ENCODE peak calls at places on chromosome 3, in ten cellular contexts. One of them, this sample, is unnamed.

GRCh38 chr3:36591959-36592358 is 172.4 kb downstream of the DCLK3 start:
- DNase-seq in PC-9: no peak
- DNase-seq in pancreas: no peak
- DNase-seq in lower lobe of right lung: no peak
- DNase-seq in left ventricle myocardium inferior: no peak
- DNase-seq in AG04450: no peak
- DNase-seq in spleen: no peak
- DNase-seq in GM23338: no peak
- DNase-seq in Peyer's patch: no peak
- DNase-seq in A549: peak; percentile 6
- DNase-seq in this sample: no peak

GRCh38 chr3:41662288-41662687 is 299.6 kb downstream of the ULK4 start:
- DNase-seq in lower lobe of right lung: no peak
- DNase-seq in spleen: no peak
- DNase-seq in AG04450: no peak
- DNase-seq in pancreas: no peak
- DNase-seq in PC-9: no peak
- DNase-seq in left ventricle myocardium inferior: no peak
- DNase-seq in Peyer's patch: no peak
- DNase-seq in GM23338: no peak
- DNase-seq in A549: no peak
- DNase-seq in this sample: no peak

GRCh38 chr3:138220788-138221187 is 33.7 kb downstream of the ARMC8 start:
- DNase-seq in GM23338: no peak
- DNase-seq in spleen: no peak
- DNase-seq in A549: no peak
- DNase-seq in Peyer's patch: no peak
- DNase-seq in lower lobe of right lung: no peak
- DNase-seq in AG04450: no peak
- DNase-seq in left ventricle myocardium inferior: no peak
- DNase-seq in pancreas: no peak
- DNase-seq in PC-9: no peak
- DNase-seq in this sample: no peak

GRCh38 chr3:166425900-166426611 is 588.8 kb upstream of the BCHE start:
- DNase-seq in left ventricle myocardium inferior: no peak
- DNase-seq in lower lobe of right lung: no peak
- DNase-seq in pancreas: no peak
- DNase-seq in GM23338: peak; percentile 62
- DNase-seq in spleen: no peak
- DNase-seq in A549: no peak
- DNase-seq in PC-9: no peak
- DNase-seq in Peyer's patch: no peak
- DNase-seq in AG04450: no peak
- DNase-seq in this sample: no peak

GRCh38 chr3:160735801-160736200 is 20.2 kb upstream of the PPM1L start:
- DNase-seq in A549: no peak
- DNase-seq in lower lobe of right lung: no peak
- DNase-seq in Peyer's patch: no peak
- DNase-seq in GM23338: no peak
- DNase-seq in pancreas: no peak
- DNase-seq in left ventricle myocardium inferior: no peak
- DNase-seq in PC-9: no peak
- DNase-seq in spleen: no peak
- DNase-seq in AG04450: no peak
- DNase-seq in this sample: no peak

GRCh38 chr3:32886911-32887310 is 64.5 kb upstream of the CCR4 start:
- DNase-seq in spleen: no peak
- DNase-seq in left ventricle myocardium inferior: no peak
- DNase-seq in pancreas: no peak
- DNase-seq in lower lobe of right lung: no peak
- DNase-seq in AG04450: no peak
- DNase-seq in Peyer's patch: no peak
- DNase-seq in A549: no peak
- DNase-seq in PC-9: no peak
- DNase-seq in GM23338: no peak
- DNase-seq in this sample: no peak

GRCh38 chr3:80278056-80278455 is 510.3 kb upstream of the ROBO1 start:
- DNase-seq in lower lobe of right lung: no peak
- DNase-seq in AG04450: no peak
- DNase-seq in spleen: no peak
- DNase-seq in Peyer's patch: no peak
- DNase-seq in PC-9: no peak
- DNase-seq in GM23338: no peak
- DNase-seq in left ventricle myocardium inferior: no peak
- DNase-seq in pancreas: no peak
- DNase-seq in A549: no peak
- DNase-seq in this sample: no peak

GRCh38 chr3:113136071-113136470 is 75.3 kb upstream of the BOC start:
- DNase-seq in AG04450: no peak
- DNase-seq in A549: peak; percentile 38
- DNase-seq in GM23338: peak; percentile 47
- DNase-seq in spleen: no peak
- DNase-seq in PC-9: no peak
- DNase-seq in lower lobe of right lung: no peak
- DNase-seq in left ventricle myocardium inferior: no peak
- DNase-seq in Peyer's patch: no peak
- DNase-seq in pancreas: no peak
- DNase-seq in this sample: no peak

GRCh38 chr3:188257384-188257961 is 103.5 kb downstream of the LPP start:
- DNase-seq in AG04450: no peak
- DNase-seq in pancreas: no peak
- DNase-seq in A549: no peak
- DNase-seq in Peyer's patch: no peak
- DNase-seq in GM23338: no peak
- DNase-seq in left ventricle myocardium inferior: no peak
- DNase-seq in lower lobe of right lung: no peak
- DNase-seq in PC-9: peak; percentile 24
- DNase-seq in spleen: no peak
- DNase-seq in this sample: no peak

GRCh38 chr3:157156844-157157635 is 2.9 kb downstream of the CCNL1 start:
- DNase-seq in lower lobe of right lung: no peak
- DNase-seq in PC-9: no peak
- DNase-seq in GM23338: peak; percentile 55
- DNase-seq in left ventricle myocardium inferior: no peak
- DNase-seq in spleen: no peak
- DNase-seq in pancreas: no peak
- DNase-seq in A549: peak; percentile 33
- DNase-seq in Peyer's patch: no peak
- DNase-seq in AG04450: no peak
- DNase-seq in this sample: no peak

GRCh38 chr3:16841906-16842709 is 42.6 kb upstream of the PLCL2 start:
- DNase-seq in Peyer's patch: peak; percentile 66
- DNase-seq in GM23338: peak; percentile 34
- DNase-seq in A549: no peak
- DNase-seq in lower lobe of right lung: peak; percentile 75
- DNase-seq in AG04450: no peak
- DNase-seq in pancreas: no peak
- DNase-seq in spleen: peak; percentile 93
- DNase-seq in PC-9: no peak
- DNase-seq in left ventricle myocardium inferior: peak; percentile 40
- DNase-seq in this sample: peak; percentile 60

GRCh38 chr3:123371426-123371825 is 77.5 kb downstream of the ADCY5 start:
- DNase-seq in pancreas: no peak
- DNase-seq in lower lobe of right lung: no peak
- DNase-seq in Peyer's patch: peak; percentile 20
- DNase-seq in spleen: peak; percentile 69
- DNase-seq in GM23338: no peak
- DNase-seq in AG04450: no peak
- DNase-seq in PC-9: no peak
- DNase-seq in A549: no peak
- DNase-seq in left ventricle myocardium inferior: no peak
- DNase-seq in this sample: no peak
- TF ChIP-seq CTCF in pancreas: no peak
- TF ChIP-seq CTCF in lower lobe of right lung: no peak
- TF ChIP-seq CTCF in Peyer's patch: no peak
- TF ChIP-seq CTCF in spleen: no peak
- TF ChIP-seq CTCF in GM23338: no peak
- TF ChIP-seq CTCF in AG04450: no peak
- TF ChIP-seq CTCF in PC-9: no peak
- TF ChIP-seq CTCF in A549: no peak
- TF ChIP-seq CTCF in left ventricle myocardium inferior: no peak
- TF ChIP-seq CTCF in this sample: no peak

DNA sequence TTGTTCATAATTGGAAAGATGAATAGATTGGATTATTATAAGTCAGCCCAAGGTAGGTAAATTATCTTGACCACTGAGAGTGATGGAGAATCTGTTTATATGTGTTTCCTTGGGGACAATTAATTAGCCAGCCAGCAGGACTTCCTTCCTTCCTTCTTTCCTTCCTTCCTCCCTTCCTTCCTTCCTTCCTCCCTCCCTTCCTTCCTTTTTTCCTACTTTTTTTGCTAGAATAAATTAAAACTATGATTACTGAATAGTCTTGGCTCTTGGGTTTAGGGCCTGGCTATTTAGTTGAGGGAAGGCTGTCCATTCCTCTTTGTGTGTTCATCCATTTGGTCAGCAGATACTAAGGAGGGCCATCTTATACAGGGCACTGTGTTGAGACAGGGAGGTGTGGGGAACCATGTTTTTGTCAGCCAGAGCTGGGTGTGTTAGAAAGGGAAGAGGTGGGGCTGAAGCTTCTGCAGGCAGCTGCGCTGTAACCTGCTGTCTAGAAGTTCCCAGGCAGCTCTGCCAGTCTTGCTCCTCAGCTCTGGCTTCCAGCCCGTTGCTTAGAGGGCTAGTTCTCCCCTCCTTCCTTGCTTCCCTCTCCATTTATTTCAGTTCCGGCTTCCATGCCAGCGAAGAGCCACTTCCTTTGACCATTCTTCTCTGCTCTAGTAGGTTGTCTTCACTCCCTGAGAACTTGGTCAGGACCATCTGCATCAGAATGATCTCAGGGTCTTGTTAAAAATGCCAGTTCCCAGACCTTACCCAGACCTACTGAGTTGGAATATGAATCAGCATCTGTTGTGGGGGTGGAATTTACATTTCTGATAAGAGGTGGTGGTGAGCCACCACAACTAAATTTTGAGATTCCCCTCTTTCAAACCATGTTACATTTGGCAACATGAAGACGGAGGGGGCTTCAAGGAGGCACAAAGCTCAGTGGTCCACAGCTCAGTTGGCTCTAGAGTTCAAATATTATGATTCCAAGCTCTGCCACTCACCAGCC is 113.9 kb downstream of the DGKG start:
- DNase-seq in PC-9: no peak
- DNase-seq in GM23338: no peak
- DNase-seq in pancreas: no peak
- DNase-seq in left ventricle myocardium inferior: no peak
- DNase-seq in spleen: no peak
- DNase-seq in A549: no peak
- DNase-seq in Peyer's patch: no peak
- DNase-seq in AG04450: no peak
- DNase-seq in lower lobe of right lung: no peak
- DNase-seq in this sample: no peak
- H3K27ac ChIP-seq in PC-9: no peak overlapping the region
- H3K27ac ChIP-seq in GM23338: no peak overlapping the region
- H3K27ac ChIP-seq in pancreas: no peak overlapping the region
- H3K27ac ChIP-seq in left ventricle myocardium inferior: no peak overlapping the region
- H3K27ac ChIP-seq in spleen: no peak overlapping the region
- H3K27ac ChIP-seq in A549: no peak overlapping the region
- H3K27ac ChIP-seq in Peyer's patch: no peak overlapping the region
- H3K27ac ChIP-seq in AG04450: no peak overlapping the region
- H3K27ac ChIP-seq in lower lobe of right lung: no peak overlapping the region
- H3K27ac ChIP-seq in this sample: no peak overlapping the region

GRCh38 chr3:63328386-63328785 is 50.3 kb downstream of the SYNPR start:
- DNase-seq in spleen: no peak
- DNase-seq in left ventricle myocardium inferior: no peak
- DNase-seq in Peyer's patch: no peak
- DNase-seq in pancreas: no peak
- DNase-seq in lower lobe of right lung: no peak
- DNase-seq in A549: no peak
- DNase-seq in GM23338: no peak
- DNase-seq in AG04450: no peak
- DNase-seq in PC-9: no peak
- DNase-seq in this sample: no peak

GRCh38 chr3:63324621-63325020 is 46.5 kb downstream of the SYNPR start:
- DNase-seq in GM23338: no peak
- DNase-seq in lower lobe of right lung: no peak
- DNase-seq in Peyer's patch: no peak
- DNase-seq in A549: no peak
- DNase-seq in PC-9: no peak
- DNase-seq in spleen: no peak
- DNase-seq in left ventricle myocardium inferior: no peak
- DNase-seq in AG04450: no peak
- DNase-seq in pancreas: no peak
- DNase-seq in this sample: no peak

GRCh38 chr3:63323766-63324165 is 45.7 kb downstream of the SYNPR start:
- DNase-seq in spleen: no peak
- DNase-seq in Peyer's patch: no peak
- DNase-seq in left ventricle myocardium inferior: no peak
- DNase-seq in PC-9: no peak
- DNase-seq in pancreas: no peak
- DNase-seq in AG04450: no peak
- DNase-seq in lower lobe of right lung: no peak
- DNase-seq in A549: no peak
- DNase-seq in GM23338: no peak
- DNase-seq in this sample: no peak

GRCh38 chr3:63325386-63325785 is 47.3 kb downstream of the SYNPR start:
- DNase-seq in AG04450: no peak
- DNase-seq in spleen: no peak
- DNase-seq in left ventricle myocardium inferior: no peak
- DNase-seq in Peyer's patch: no peak
- DNase-seq in GM23338: no peak
- DNase-seq in A549: no peak
- DNase-seq in pancreas: no peak
- DNase-seq in PC-9: no peak
- DNase-seq in lower lobe of right lung: no peak
- DNase-seq in this sample: no peak
- H3K4me3 ChIP-seq in AG04450: no peak overlapping the region
- H3K4me3 ChIP-seq in spleen: no peak overlapping the region
- H3K4me3 ChIP-seq in left ventricle myocardium inferior: no peak overlapping the region
- H3K4me3 ChIP-seq in Peyer's patch: no peak overlapping the region
- H3K4me3 ChIP-seq in GM23338: no peak overlapping the region
- H3K4me3 ChIP-seq in A549: no peak overlapping the region
- H3K4me3 ChIP-seq in pancreas: no peak overlapping the region
- H3K4me3 ChIP-seq in PC-9: no peak overlapping the region
- H3K4me3 ChIP-seq in lower lobe of right lung: no peak overlapping the region
- H3K4me3 ChIP-seq in this sample: no peak overlapping the region

DNA sequence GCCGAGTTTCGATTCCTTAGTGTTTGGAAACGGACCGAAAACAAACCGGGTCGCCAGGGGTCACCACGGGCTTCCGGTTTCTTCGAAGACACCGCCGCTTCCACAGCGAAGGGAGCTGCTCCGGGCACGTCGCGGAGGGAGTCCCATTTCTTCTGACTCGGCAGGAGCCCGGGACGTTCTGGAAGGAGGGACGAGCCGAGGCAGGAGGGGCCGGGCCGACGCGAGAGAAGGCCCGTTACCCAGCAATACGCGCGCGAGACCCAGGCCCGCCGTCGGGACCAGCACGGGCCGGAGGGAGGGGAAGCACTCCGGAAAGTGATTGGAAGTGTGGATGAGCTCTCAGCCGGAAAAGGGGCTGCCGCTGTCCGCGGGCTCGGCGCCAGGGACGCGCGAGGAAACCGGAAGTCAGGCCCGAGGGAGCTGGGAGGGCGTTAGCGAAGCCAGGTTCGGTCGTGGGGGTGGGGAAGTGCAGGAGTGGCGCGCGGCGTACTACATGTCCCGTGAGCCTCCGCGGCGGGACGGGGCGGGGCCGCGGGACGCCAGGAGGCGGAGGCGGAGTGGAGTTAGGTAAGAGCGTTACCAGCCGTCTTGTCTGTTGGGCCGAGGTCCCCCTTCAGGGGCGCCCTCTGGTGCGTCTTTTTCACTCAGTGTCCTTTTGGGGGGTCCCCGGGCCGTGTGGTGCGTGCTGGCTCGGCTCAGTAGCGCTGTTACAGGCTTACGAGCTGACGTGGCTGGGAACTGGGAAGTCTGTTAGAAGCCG is at the start of the genes AZI2 and ZCWPW2:
- DNase-seq in left ventricle myocardium inferior: peak; percentile 97
- DNase-seq in GM23338: peak; percentile 97
- DNase-seq in pancreas: peak; percentile 96
- DNase-seq in PC-9: peak; percentile 74
- DNase-seq in AG04450: peak; percentile 90
- DNase-seq in lower lobe of right lung: peak; percentile 97
- DNase-seq in spleen: peak; percentile 98
- DNase-seq in A549: peak; percentile 97
- DNase-seq in Peyer's patch: peak; percentile 96
- DNase-seq in this sample: peak; percentile 98
- TF ChIP-seq CTCF in left ventricle myocardium inferior: peak; percentile 14
- TF ChIP-seq CTCF in GM23338: no peak
- TF ChIP-seq CTCF in pancreas: no peak
- TF ChIP-seq CTCF in PC-9: peak; percentile 20
- TF ChIP-seq CTCF in AG04450: peak; percentile 36
- TF ChIP-seq CTCF in lower lobe of right lung: peak; percentile 37
- TF ChIP-seq CTCF in spleen: no peak
- TF ChIP-seq CTCF in A549: peak; percentile 29
- TF ChIP-seq CTCF in Peyer's patch: peak; percentile 23
- TF ChIP-seq CTCF in this sample: no peak

This sample was measured in right lobe of liver.